ENCODE peak calls at places on chromosomes 12 and 14, in seven cellular contexts. C, O, S, X, P, G and Y are unnamed samples.

GRCh38 chr12:118781692-118782091 is 199.6 kb upstream of the SRRM4 start:
- DNase-seq in O (no peak), P (no peak), C (no peak), S (no peak), X (no peak), G (no peak), Y (no peak)

GRCh38 chr14:26216797-26217196 is 381.0 kb downstream of the NOVA1 start:
- DNase-seq in S (no peak), G (no peak), X (no peak), O (no peak), P (no peak), C (no peak), Y (no peak)

GRCh38 chr14:103188691-103189480 is 65.6 kb downstream of the TNFAIP2 start:
- DNase-seq in S (peak), X (no peak), C (no peak), G (peak), O (no peak), P (no peak), Y (no peak)

GRCh38 chr12:70482764-70483163 is 116.7 kb downstream of the KCNMB4 start:
- DNase-seq in X (no peak), G (no peak), O (no peak), C (no peak), S (no peak), P (no peak), Y (no peak)

GRCh38 chr14:79575032-79575431 is 636.3 kb downstream of the DIO2 start:
- DNase-seq in O (no peak), P (no peak), X (no peak), G (no peak), S (no peak), C (no peak), Y (no peak)

GRCh38 chr12:6647083-6647604 is at the start of gene ACRBP:
- DNase-seq in X (no peak), S (peak), O (peak), P (no peak), G (peak), C (peak), Y (no peak)

GRCh38 chr14:34040765-34041164 is 89.9 kb upstream of the EGLN3 start:
- DNase-seq in O (no peak), C (no peak), P (no peak), G (no peak), X (no peak), S (no peak), Y (no peak)

GRCh38 chr12:66905201-66905600 is 226.3 kb upstream of the GRIP1 start:
- DNase-seq in S (no peak), O (no peak), C (no peak), G (no peak), X (no peak), P (no peak), Y (no peak)